ENCODE peak calls at places on chromosomes 3 and 15, in eight cellular contexts. One of them, this sample, is unnamed.

GRCh38 chr3:122562923-122563716 is 980 bp downstream of the PARP9 start:
- DNase-seq in HT-29: no peak
- DNase-seq in activated T-cell treated with anti-CD3 and anti-CD28 coated beads, Interleukin-2, amount 50 U/mL, for 1 hour: no peak
- DNase-seq in T-helper 1 cell: no peak
- DNase-seq in T-cell: no peak
- DNase-seq in A549: no peak
- DNase-seq in GM03348: peak; percentile 26
- DNase-seq in MV-4-11: no peak
- DNase-seq in this sample: no peak

GRCh38 chr15:64630403-64631107 is 144.8 kb downstream of the RBPMS2 start:
- DNase-seq in HT-29: no peak
- DNase-seq in activated T-cell treated with anti-CD3 and anti-CD28 coated beads, Interleukin-2, amount 50 U/mL, for 1 hour: no peak
- DNase-seq in T-helper 1 cell: no peak
- DNase-seq in T-cell: no peak
- DNase-seq in A549: no peak
- DNase-seq in GM03348: no peak
- DNase-seq in MV-4-11: no peak
- DNase-seq in this sample: no peak

GRCh38 chr3:10196389-10197052 is 31.8 kb downstream of the IRAK2 start:
- DNase-seq in HT-29: no peak
- DNase-seq in activated T-cell treated with anti-CD3 and anti-CD28 coated beads, Interleukin-2, amount 50 U/mL, for 1 hour: no peak
- DNase-seq in T-helper 1 cell: no peak
- DNase-seq in T-cell: no peak
- DNase-seq in A549: no peak
- DNase-seq in GM03348: peak; percentile 77
- DNase-seq in MV-4-11: peak; percentile 30
- DNase-seq in this sample: no peak

GRCh38 chr3:190041333-190042041 is 79.2 kb downstream of the P3H2 start:
- DNase-seq in HT-29: no peak
- DNase-seq in activated T-cell treated with anti-CD3 and anti-CD28 coated beads, Interleukin-2, amount 50 U/mL, for 1 hour: no peak
- DNase-seq in T-helper 1 cell: no peak
- DNase-seq in T-cell: no peak
- DNase-seq in A549: no peak
- DNase-seq in GM03348: no peak
- DNase-seq in MV-4-11: no peak
- DNase-seq in this sample: no peak

GRCh38 chr3:74559301-74559700 is 55.2 kb downstream of the CNTN3 start:
- DNase-seq in HT-29: no peak
- DNase-seq in activated T-cell treated with anti-CD3 and anti-CD28 coated beads, Interleukin-2, amount 50 U/mL, for 1 hour: no peak
- DNase-seq in T-helper 1 cell: no peak
- DNase-seq in T-cell: no peak
- DNase-seq in A549: no peak
- DNase-seq in GM03348: no peak
- DNase-seq in MV-4-11: no peak
- DNase-seq in this sample: no peak

GRCh38 chr3:8525893-8526292 is 24.3 kb downstream of the LMCD1 start:
- DNase-seq in HT-29: no peak
- DNase-seq in activated T-cell treated with anti-CD3 and anti-CD28 coated beads, Interleukin-2, amount 50 U/mL, for 1 hour: no peak
- DNase-seq in T-helper 1 cell: no peak
- DNase-seq in T-cell: no peak
- DNase-seq in A549: no peak
- DNase-seq in GM03348: no peak
- DNase-seq in MV-4-11: no peak
- DNase-seq in this sample: no peak

GRCh38 chr3:111215481-111215880 is 143.9 kb downstream of the NECTIN3 start:
- DNase-seq in HT-29: no peak
- DNase-seq in activated T-cell treated with anti-CD3 and anti-CD28 coated beads, Interleukin-2, amount 50 U/mL, for 1 hour: no peak
- DNase-seq in T-helper 1 cell: no peak
- DNase-seq in T-cell: no peak
- DNase-seq in A549: no peak
- DNase-seq in GM03348: no peak
- DNase-seq in MV-4-11: no peak
- DNase-seq in this sample: no peak

GRCh38 chr3:156551746-156552145 is 3.2 kb downstream of the SSR3 start:
- DNase-seq in HT-29: no peak
- DNase-seq in activated T-cell treated with anti-CD3 and anti-CD28 coated beads, Interleukin-2, amount 50 U/mL, for 1 hour: no peak
- DNase-seq in T-helper 1 cell: no peak
- DNase-seq in T-cell: no peak
- DNase-seq in A549: no peak
- DNase-seq in GM03348: peak; percentile 65
- DNase-seq in MV-4-11: no peak
- DNase-seq in this sample: no peak

GRCh38 chr3:134761213-134761612 is 33.8 kb upstream of the EPHB1 start:
- DNase-seq in HT-29: no peak
- DNase-seq in activated T-cell treated with anti-CD3 and anti-CD28 coated beads, Interleukin-2, amount 50 U/mL, for 1 hour: no peak
- DNase-seq in T-helper 1 cell: no peak
- DNase-seq in T-cell: no peak
- DNase-seq in A549: no peak
- DNase-seq in GM03348: no peak
- DNase-seq in MV-4-11: no peak
- DNase-seq in this sample: no peak

GRCh38 chr3:8536106-8537052 is 34.8 kb downstream of the LMCD1 start:
- DNase-seq in HT-29: no peak
- DNase-seq in activated T-cell treated with anti-CD3 and anti-CD28 coated beads, Interleukin-2, amount 50 U/mL, for 1 hour: no peak
- DNase-seq in T-helper 1 cell: no peak
- DNase-seq in T-cell: no peak
- DNase-seq in A549: no peak
- DNase-seq in GM03348: peak; percentile 49
- DNase-seq in MV-4-11: no peak
- DNase-seq in this sample: no peak

GRCh38 chr3:29759443-29760033 is 478.7 kb downstream of the RBMS3 start:
- DNase-seq in HT-29: no peak
- DNase-seq in activated T-cell treated with anti-CD3 and anti-CD28 coated beads, Interleukin-2, amount 50 U/mL, for 1 hour: no peak
- DNase-seq in T-helper 1 cell: no peak
- DNase-seq in T-cell: no peak
- DNase-seq in A549: no peak
- DNase-seq in GM03348: peak; percentile 6
- DNase-seq in MV-4-11: no peak
- DNase-seq in this sample: no peak

GRCh38 chr3:170714151-170714550 is 128.3 kb upstream of the SLC7A14 start:
- DNase-seq in HT-29: no peak
- DNase-seq in activated T-cell treated with anti-CD3 and anti-CD28 coated beads, Interleukin-2, amount 50 U/mL, for 1 hour: no peak
- DNase-seq in T-helper 1 cell: no peak
- DNase-seq in T-cell: no peak
- DNase-seq in A549: no peak
- DNase-seq in GM03348: no peak
- DNase-seq in MV-4-11: no peak
- DNase-seq in this sample: no peak